ENCODE peak calls at places on chromosomes 1 and 21, in ten cellular contexts. One of them, this sample, is unnamed.

GRCh38 chr1:162074548-162074947 is 5.1 kb downstream of the NOS1AP start:
- DNase-seq in heart left ventricle: no peak
- DNase-seq in stomach: no peak
- DNase-seq in prostate gland: no peak
- DNase-seq in gastrocnemius medialis: no peak
- DNase-seq in IMR-90: no peak
- DNase-seq in H54: no peak
- DNase-seq in transverse colon: no peak
- DNase-seq in lower leg skin: no peak
- DNase-seq in body of pancreas: no peak
- DNase-seq in this sample: no peak

GRCh38 chr1:94067196-94067595 is 53.8 kb downstream of the ABCA4 start:
- DNase-seq in heart left ventricle: no peak
- DNase-seq in stomach: no peak
- DNase-seq in prostate gland: no peak
- DNase-seq in gastrocnemius medialis: no peak
- DNase-seq in IMR-90: peak; percentile 94
- DNase-seq in H54: no peak
- DNase-seq in transverse colon: no peak
- DNase-seq in lower leg skin: no peak
- DNase-seq in body of pancreas: no peak
- DNase-seq in this sample: no peak

GRCh38 chr21:34844033-34844923 is 175.5 kb downstream of the CLIC6 start:
- DNase-seq in heart left ventricle: no peak
- DNase-seq in stomach: peak; percentile 60
- DNase-seq in prostate gland: no peak
- DNase-seq in gastrocnemius medialis: peak; percentile 93
- DNase-seq in IMR-90: peak; percentile 71
- DNase-seq in H54: no peak
- DNase-seq in transverse colon: peak; percentile 39
- DNase-seq in lower leg skin: peak; percentile 72
- DNase-seq in body of pancreas: peak; percentile 62
- DNase-seq in this sample: peak; percentile 30

GRCh38 chr21:28608646-28609045 is 384.0 kb downstream of the LTN1 start:
- DNase-seq in heart left ventricle: no peak
- DNase-seq in stomach: no peak
- DNase-seq in prostate gland: no peak
- DNase-seq in gastrocnemius medialis: no peak
- DNase-seq in IMR-90: no peak
- DNase-seq in H54: no peak
- DNase-seq in transverse colon: no peak
- DNase-seq in lower leg skin: no peak
- DNase-seq in body of pancreas: no peak
- DNase-seq in this sample: no peak

GRCh38 chr1:19123837-19124236 is 86.2 kb downstream of the UBR4 start:
- DNase-seq in heart left ventricle: no peak
- DNase-seq in stomach: no peak
- DNase-seq in prostate gland: no peak
- DNase-seq in gastrocnemius medialis: no peak
- DNase-seq in IMR-90: no peak
- DNase-seq in H54: no peak
- DNase-seq in transverse colon: no peak
- DNase-seq in lower leg skin: no peak
- DNase-seq in body of pancreas: no peak
- DNase-seq in this sample: no peak

GRCh38 chr1:226181996-226182714 is 4.4 kb downstream of the ACBD3 start:
- DNase-seq in heart left ventricle: no peak
- DNase-seq in stomach: peak; percentile 57
- DNase-seq in prostate gland: no peak
- DNase-seq in gastrocnemius medialis: peak; percentile 70
- DNase-seq in IMR-90: peak; percentile 59
- DNase-seq in H54: peak; percentile 35
- DNase-seq in transverse colon: peak; percentile 46
- DNase-seq in lower leg skin: peak; percentile 43
- DNase-seq in body of pancreas: peak; percentile 57
- DNase-seq in this sample: peak; percentile 56

GRCh38 chr1:165928075-165928731 is 100.8 kb downstream of the UCK2 start:
- DNase-seq in heart left ventricle: no peak
- DNase-seq in stomach: peak; percentile 37
- DNase-seq in prostate gland: no peak
- DNase-seq in gastrocnemius medialis: peak; percentile 24
- DNase-seq in IMR-90: peak; percentile 56
- DNase-seq in H54: peak; percentile 41
- DNase-seq in transverse colon: peak; percentile 31
- DNase-seq in lower leg skin: no peak
- DNase-seq in body of pancreas: peak; percentile 42
- DNase-seq in this sample: peak; percentile 36

GRCh38 chr1:106912146-106912545 is 144.3 kb upstream of the PRMT6 start:
- DNase-seq in heart left ventricle: no peak
- DNase-seq in stomach: no peak
- DNase-seq in prostate gland: no peak
- DNase-seq in gastrocnemius medialis: no peak
- DNase-seq in IMR-90: no peak
- DNase-seq in H54: no peak
- DNase-seq in transverse colon: no peak
- DNase-seq in lower leg skin: no peak
- DNase-seq in body of pancreas: no peak
- DNase-seq in this sample: no peak

GRCh38 chr1:160116277-160117147 is 953 bp downstream of the ATP1A2 start:
- DNase-seq in heart left ventricle: no peak
- DNase-seq in stomach: no peak
- DNase-seq in prostate gland: no peak
- DNase-seq in gastrocnemius medialis: peak; percentile 89
- DNase-seq in IMR-90: peak; percentile 44
- DNase-seq in H54: no peak
- DNase-seq in transverse colon: no peak
- DNase-seq in lower leg skin: no peak
- DNase-seq in body of pancreas: no peak
- DNase-seq in this sample: no peak

GRCh38 chr1:100622037-100622436 is 84.1 kb downstream of the GPR88 start:
- DNase-seq in heart left ventricle: no peak
- DNase-seq in stomach: no peak
- DNase-seq in prostate gland: no peak
- DNase-seq in gastrocnemius medialis: peak; percentile 15
- DNase-seq in IMR-90: peak; percentile 99
- DNase-seq in H54: peak; percentile 43
- DNase-seq in transverse colon: no peak
- DNase-seq in lower leg skin: no peak
- DNase-seq in body of pancreas: peak; percentile 46
- DNase-seq in this sample: peak; percentile 43

GRCh38 chr1:75265792-75266191 is 131.6 kb downstream of the LHX8 start:
- DNase-seq in heart left ventricle: no peak
- DNase-seq in stomach: no peak
- DNase-seq in prostate gland: no peak
- DNase-seq in gastrocnemius medialis: no peak
- DNase-seq in IMR-90: peak; percentile 6
- DNase-seq in H54: no peak
- DNase-seq in transverse colon: no peak
- DNase-seq in lower leg skin: no peak
- DNase-seq in body of pancreas: peak; percentile 32
- DNase-seq in this sample: no peak

GRCh38 chr1:42282867-42283583 is 52.0 kb downstream of the FOXJ3 start:
- DNase-seq in heart left ventricle: no peak
- DNase-seq in stomach: no peak
- DNase-seq in prostate gland: no peak
- DNase-seq in gastrocnemius medialis: no peak
- DNase-seq in IMR-90: peak; percentile 59
- DNase-seq in H54: no peak
- DNase-seq in transverse colon: no peak
- DNase-seq in lower leg skin: no peak
- DNase-seq in body of pancreas: no peak
- DNase-seq in this sample: no peak

GRCh38 chr1:24929876-24930702 is at the start of gene RUNX3:
- DNase-seq in heart left ventricle: peak; percentile 90
- DNase-seq in stomach: peak; percentile 64
- DNase-seq in prostate gland: peak; percentile 37
- DNase-seq in gastrocnemius medialis: peak; percentile 22
- DNase-seq in IMR-90: no peak
- DNase-seq in H54: no peak
- DNase-seq in transverse colon: peak; percentile 83
- DNase-seq in lower leg skin: peak; percentile 49
- DNase-seq in body of pancreas: peak; percentile 54
- DNase-seq in this sample: peak; percentile 34

GRCh38 chr1:60265560-60266535 is 192.3 kb upstream of the C1orf87 start:
- DNase-seq in heart left ventricle: no peak
- DNase-seq in stomach: no peak
- DNase-seq in prostate gland: no peak
- DNase-seq in gastrocnemius medialis: no peak
- DNase-seq in IMR-90: peak; percentile 0
- DNase-seq in H54: no peak
- DNase-seq in transverse colon: no peak
- DNase-seq in lower leg skin: no peak
- DNase-seq in body of pancreas: no peak
- DNase-seq in this sample: no peak

GRCh38 chr1:170461362-170461761 is 70.6 kb upstream of the GORAB start:
- DNase-seq in heart left ventricle: no peak
- DNase-seq in stomach: no peak
- DNase-seq in prostate gland: no peak
- DNase-seq in gastrocnemius medialis: no peak
- DNase-seq in IMR-90: peak; percentile 30
- DNase-seq in H54: no peak
- DNase-seq in transverse colon: no peak
- DNase-seq in lower leg skin: no peak
- DNase-seq in body of pancreas: no peak
- DNase-seq in this sample: no peak

GRCh38 chr1:151290709-151291303 is 8.7 kb downstream of the ZNF687 start:
- DNase-seq in heart left ventricle: no peak
- DNase-seq in stomach: no peak
- DNase-seq in prostate gland: no peak
- DNase-seq in gastrocnemius medialis: no peak
- DNase-seq in IMR-90: no peak
- DNase-seq in H54: no peak
- DNase-seq in transverse colon: no peak
- DNase-seq in lower leg skin: no peak
- DNase-seq in body of pancreas: no peak
- DNase-seq in this sample: no peak
- TF ChIP-seq POLR2A in heart left ventricle: no peak
- TF ChIP-seq POLR2A in stomach: no peak
- TF ChIP-seq POLR2A in prostate gland: no peak
- TF ChIP-seq POLR2A in gastrocnemius medialis: no peak
- TF ChIP-seq POLR2A in IMR-90: no peak
- TF ChIP-seq POLR2A in H54: no peak
- TF ChIP-seq POLR2A in transverse colon: no peak
- TF ChIP-seq POLR2A in lower leg skin: no peak
- TF ChIP-seq POLR2A in body of pancreas: no peak
- TF ChIP-seq POLR2A in this sample: no peak

GRCh38 chr1:151060241-151061011 is at the start of gene MLLT11:
- DNase-seq in heart left ventricle: no peak
- DNase-seq in stomach: no peak
- DNase-seq in prostate gland: peak; percentile 19
- DNase-seq in gastrocnemius medialis: peak; percentile 46
- DNase-seq in IMR-90: peak; percentile 69
- DNase-seq in H54: peak; percentile 54
- DNase-seq in transverse colon: peak; percentile 35
- DNase-seq in lower leg skin: no peak
- DNase-seq in body of pancreas: peak; percentile 16
- DNase-seq in this sample: peak; percentile 81
- TF ChIP-seq POLR2A in heart left ventricle: no peak
- TF ChIP-seq POLR2A in stomach: no peak
- TF ChIP-seq POLR2A in prostate gland: no peak
- TF ChIP-seq POLR2A in gastrocnemius medialis: peak; percentile 16
- TF ChIP-seq POLR2A in IMR-90: peak; percentile 51
- TF ChIP-seq POLR2A in H54: peak; percentile 58
- TF ChIP-seq POLR2A in transverse colon: no peak
- TF ChIP-seq POLR2A in lower leg skin: no peak
- TF ChIP-seq POLR2A in body of pancreas: no peak
- TF ChIP-seq POLR2A in this sample: peak; percentile 48

GRCh38 chr1:246506785-246507639 is at the start of gene SMYD3:
- DNase-seq in heart left ventricle: peak; percentile 89
- DNase-seq in stomach: peak; percentile 78
- DNase-seq in prostate gland: peak; percentile 61
- DNase-seq in gastrocnemius medialis: peak; percentile 46
- DNase-seq in IMR-90: peak; percentile 66
- DNase-seq in H54: peak; percentile 87
- DNase-seq in transverse colon: peak; percentile 78
- DNase-seq in lower leg skin: peak; percentile 25
- DNase-seq in body of pancreas: peak; percentile 74
- DNase-seq in this sample: peak; percentile 78
- TF ChIP-seq POLR2A in heart left ventricle: no peak
- TF ChIP-seq POLR2A in stomach: no peak
- TF ChIP-seq POLR2A in prostate gland: peak; percentile 77
- TF ChIP-seq POLR2A in gastrocnemius medialis: peak; percentile 45
- TF ChIP-seq POLR2A in IMR-90: no peak
- TF ChIP-seq POLR2A in H54: peak; percentile 92
- TF ChIP-seq POLR2A in transverse colon: peak; percentile 45
- TF ChIP-seq POLR2A in lower leg skin: no peak
- TF ChIP-seq POLR2A in body of pancreas: peak; percentile 56
- TF ChIP-seq POLR2A in this sample: peak; percentile 47

GRCh38 chr1:45806129-45806528 is 2.7 kb downstream of the MAST2 start:
- DNase-seq in heart left ventricle: no peak
- DNase-seq in stomach: no peak
- DNase-seq in prostate gland: no peak
- DNase-seq in gastrocnemius medialis: no peak
- DNase-seq in IMR-90: no peak
- DNase-seq in H54: no peak
- DNase-seq in transverse colon: no peak
- DNase-seq in lower leg skin: no peak
- DNase-seq in body of pancreas: no peak
- DNase-seq in this sample: no peak

GRCh38 chr1:45800899-45801298 is 2.5 kb upstream of the MAST2 start:
- DNase-seq in heart left ventricle: no peak
- DNase-seq in stomach: no peak
- DNase-seq in prostate gland: no peak
- DNase-seq in gastrocnemius medialis: peak; percentile 62
- DNase-seq in IMR-90: no peak
- DNase-seq in H54: no peak
- DNase-seq in transverse colon: no peak
- DNase-seq in lower leg skin: no peak
- DNase-seq in body of pancreas: no peak
- DNase-seq in this sample: no peak

GRCh38 chr1:45804671-45804973 is 1.2 kb downstream of the MAST2 start:
- DNase-seq in heart left ventricle: no peak
- DNase-seq in stomach: no peak
- DNase-seq in prostate gland: no peak
- DNase-seq in gastrocnemius medialis: no peak
- DNase-seq in IMR-90: no peak
- DNase-seq in H54: no peak
- DNase-seq in transverse colon: no peak
- DNase-seq in lower leg skin: no peak
- DNase-seq in body of pancreas: no peak
- DNase-seq in this sample: no peak

GRCh38 chr1:45802343-45803298 is 791 bp upstream of the MAST2 start:
- DNase-seq in heart left ventricle: peak; percentile 79
- DNase-seq in stomach: peak; percentile 59
- DNase-seq in prostate gland: peak; percentile 16
- DNase-seq in gastrocnemius medialis: peak; percentile 92
- DNase-seq in IMR-90: peak; percentile 99
- DNase-seq in H54: peak; percentile 97
- DNase-seq in transverse colon: peak; percentile 67
- DNase-seq in lower leg skin: peak; percentile 84
- DNase-seq in body of pancreas: peak; percentile 86
- DNase-seq in this sample: peak; percentile 81

DNA sequence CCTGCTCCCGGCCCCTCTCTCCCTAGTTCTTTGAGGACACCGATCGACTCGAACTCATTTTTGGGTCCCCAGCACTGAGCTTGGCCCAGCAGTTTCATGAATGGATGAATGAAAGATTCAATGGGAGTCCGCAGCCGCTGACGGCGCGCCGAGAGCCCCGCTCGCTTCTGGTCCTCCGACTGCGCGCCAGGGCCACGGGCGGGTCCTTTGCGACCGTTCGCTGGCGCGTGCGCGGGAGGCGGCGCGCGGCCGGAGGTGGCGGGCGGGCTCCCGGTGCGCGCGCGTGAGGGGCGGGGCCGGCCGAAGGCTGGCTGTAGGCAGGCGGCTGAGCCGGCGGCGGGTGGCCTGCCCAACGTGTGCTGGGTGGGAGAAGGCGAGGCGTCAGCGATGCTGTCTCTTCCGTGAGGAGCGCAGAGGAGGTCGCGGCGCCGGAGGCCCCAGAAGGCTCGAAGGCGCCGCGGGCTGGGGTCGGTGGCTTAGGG is at the start of gene MAST2:
- DNase-seq in heart left ventricle: peak; percentile 96
- DNase-seq in stomach: peak; percentile 92
- DNase-seq in prostate gland: peak; percentile 84
- DNase-seq in gastrocnemius medialis: peak; percentile 87
- DNase-seq in IMR-90: peak; percentile 84
- DNase-seq in H54: peak; percentile 85
- DNase-seq in transverse colon: peak; percentile 93
- DNase-seq in lower leg skin: peak; percentile 81
- DNase-seq in body of pancreas: peak; percentile 89
- DNase-seq in this sample: peak; percentile 82
- TF ChIP-seq POLR2A in heart left ventricle: peak; percentile 15
- TF ChIP-seq POLR2A in stomach: no peak
- TF ChIP-seq POLR2A in prostate gland: peak; percentile 66
- TF ChIP-seq POLR2A in gastrocnemius medialis: peak; percentile 98
- TF ChIP-seq POLR2A in IMR-90: no peak
- TF ChIP-seq POLR2A in H54: peak; percentile 93
- TF ChIP-seq POLR2A in transverse colon: peak; percentile 68
- TF ChIP-seq POLR2A in lower leg skin: no peak
- TF ChIP-seq POLR2A in body of pancreas: peak; percentile 74
- TF ChIP-seq POLR2A in this sample: peak; percentile 78